ENCODE peak calls at places on chromosome 16, in nine cellular contexts. M is CD4-positive, alpha-beta memory T cell; N is transverse colon; V is aorta; C is fibroblast of lung; I is small intestine; T is lower lobe of right lung; R is DND-41; L is pancreas. Z is an unnamed sample.

GRCh38 chr16:67844441-67844840 is 2.3 kb upstream of the NUTF2 start:
- DNase-seq in M (no peak), N (no peak), V (no peak), C (no peak), I (no peak), T (no peak), R (no peak), L (no peak), Z (peak; percentile 23)

GRCh38 chr16:55116165-55116894 is 185.7 kb downstream of the IRX5 start:
- DNase-seq in M (no peak), N (no peak), V (no peak), C (no peak), I (no peak), T (no peak), R (no peak), L (no peak), Z (no peak)

GRCh38 chr16:21104124-21104860 is 46.4 kb downstream of the DNAH3 start:
- DNase-seq in M (no peak), N (no peak), V (no peak), C (no peak), I (no peak), T (no peak), R (no peak), L (no peak), Z (no peak)

GRCh38 chr16:72013888-72014538 is 5.5 kb downstream of the DHODH start:
- DNase-seq in M (no peak), N (no peak), V (no peak), C (no peak), I (no peak), T (no peak), R (no peak), L (no peak), Z (no peak)

GRCh38 chr16:46859719-46860152 is 24.4 kb upstream of the GPT2 start:
- DNase-seq in M (no peak), N (peak; percentile 59), V (peak; percentile 55), C (peak; percentile 73), I (peak; percentile 46), T (no peak), R (no peak), L (no peak), Z (no peak)

GRCh38 chr16:1553976-1554825 is 20.7 kb downstream of the TMEM204 start:
- DNase-seq in M (no peak), N (no peak), V (no peak), C (no peak), I (no peak), T (no peak), R (no peak), L (no peak), Z (no peak)

GRCh38 chr16:80899804-80900592 is 95.6 kb upstream of the CDYL2 start:
- DNase-seq in M (no peak), N (peak; percentile 39), V (peak; percentile 94), C (peak; percentile 86), I (peak; percentile 79), T (peak; percentile 68), R (no peak), L (peak; percentile 96), Z (no peak)

GRCh38 chr16:89925596-89926079 is 2.5 kb downstream of the TUBB3 start:
- DNase-seq in M (no peak), N (no peak), V (peak; percentile 53), C (peak; percentile 20), I (no peak), T (no peak), R (no peak), L (no peak), Z (no peak)

GRCh38 chr16:66653581-66654350 is 42.8 kb downstream of the CMTM4 start:
- DNase-seq in M (no peak), N (no peak), V (no peak), C (peak; percentile 49), I (no peak), T (no peak), R (no peak), L (no peak), Z (no peak)

GRCh38 chr16:77190190-77190477 is 856 bp upstream of the MON1B start:
- DNase-seq in M (no peak), N (no peak), V (no peak), C (no peak), I (no peak), T (no peak), R (no peak), L (no peak), Z (no peak)

GRCh38 chr16:70591609-70592008 is 54.8 kb upstream of the IL34 start:
- DNase-seq in M (no peak), N (no peak), V (no peak), C (no peak), I (peak; percentile 21), T (no peak), R (no peak), L (no peak), Z (no peak)

GRCh38 chr16:28880955-28881354 is 2.7 kb downstream of the ATP2A1 start:
- DNase-seq in M (no peak), N (no peak), V (no peak), C (no peak), I (no peak), T (no peak), R (no peak), L (no peak), Z (no peak)

GRCh38 chr16:57315401-57315800 is 30.9 kb upstream of the PLLP start:
- DNase-seq in M (no peak), N (no peak), V (no peak), C (no peak), I (no peak), T (no peak), R (no peak), L (no peak), Z (no peak)

GRCh38 chr16:59385953-59386352 is 651.8 kb upstream of the GOT2 start:
- DNase-seq in M (no peak), N (no peak), V (no peak), C (peak; percentile 95), I (no peak), T (no peak), R (no peak), L (no peak), Z (no peak)

GRCh38 chr16:86517652-86518258 is 7.4 kb downstream of the FOXF1 start:
- DNase-seq in M (no peak), N (peak; percentile 64), V (peak; percentile 71), C (peak; percentile 89), I (peak; percentile 24), T (no peak), R (peak; percentile 27), L (no peak), Z (peak; percentile 25)

GRCh38 chr16:70611224-70611598 is 35.1 kb upstream of the IL34 start:
- DNase-seq in M (no peak), N (no peak), V (no peak), C (no peak), I (no peak), T (no peak), R (no peak), L (no peak), Z (no peak)

GRCh38 chr16:30185141-30185682 is 1.8 kb downstream of the CORO1A start:
- DNase-seq in M (peak; percentile 29), N (peak; percentile 16), V (peak; percentile 56), C (no peak), I (no peak), T (peak; percentile 47), R (no peak), L (peak; percentile 69), Z (peak; percentile 80)

GRCh38 chr16:86835981-86836380 is 257.6 kb downstream of the FOXL1 start:
- DNase-seq in M (no peak), N (no peak), V (peak; percentile 17), C (no peak), I (no peak), T (no peak), R (no peak), L (no peak), Z (no peak)

DNA sequence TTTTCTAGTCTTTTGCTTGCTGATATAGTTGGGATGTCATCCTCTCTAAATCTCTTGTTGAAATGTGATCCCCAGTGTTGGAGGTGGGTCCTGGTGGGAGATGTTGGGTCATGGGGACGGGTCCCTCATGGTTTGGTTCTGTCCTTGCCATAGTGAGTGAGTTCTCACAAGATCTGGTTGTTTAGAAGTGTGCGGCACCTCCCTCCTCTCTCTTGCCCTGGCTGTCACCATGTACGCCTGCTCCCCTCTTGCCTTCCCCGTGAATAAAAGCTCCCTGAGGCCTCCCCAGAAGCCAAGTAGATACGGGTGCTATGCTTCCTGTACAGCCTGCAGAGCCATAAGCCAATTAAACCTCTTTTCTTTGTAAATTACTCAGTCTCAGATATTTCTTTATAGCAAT is 15.2 kb downstream of the IL4R start:
- DNase-seq in M (no peak), N (no peak), V (peak; percentile 15), C (no peak), I (no peak), T (no peak), R (no peak), L (no peak), Z (no peak)
- H3K4me1 ChIP-seq in M (peaks cover 69% of the 10 kb centered on the region), N (peaks cover 76% of the 10 kb centered on the region), V (no peaks in the 10 kb centered on the region), C (peaks cover 19% of the 10 kb centered on the region), I (peaks cover 6% of the 10 kb centered on the region), T (peaks cover 94% of the 10 kb centered on the region), R (peaks cover 30% of the 10 kb centered on the region), L (no peaks in the 10 kb centered on the region), Z (peaks cover 15% of the 10 kb centered on the region)

DNA sequence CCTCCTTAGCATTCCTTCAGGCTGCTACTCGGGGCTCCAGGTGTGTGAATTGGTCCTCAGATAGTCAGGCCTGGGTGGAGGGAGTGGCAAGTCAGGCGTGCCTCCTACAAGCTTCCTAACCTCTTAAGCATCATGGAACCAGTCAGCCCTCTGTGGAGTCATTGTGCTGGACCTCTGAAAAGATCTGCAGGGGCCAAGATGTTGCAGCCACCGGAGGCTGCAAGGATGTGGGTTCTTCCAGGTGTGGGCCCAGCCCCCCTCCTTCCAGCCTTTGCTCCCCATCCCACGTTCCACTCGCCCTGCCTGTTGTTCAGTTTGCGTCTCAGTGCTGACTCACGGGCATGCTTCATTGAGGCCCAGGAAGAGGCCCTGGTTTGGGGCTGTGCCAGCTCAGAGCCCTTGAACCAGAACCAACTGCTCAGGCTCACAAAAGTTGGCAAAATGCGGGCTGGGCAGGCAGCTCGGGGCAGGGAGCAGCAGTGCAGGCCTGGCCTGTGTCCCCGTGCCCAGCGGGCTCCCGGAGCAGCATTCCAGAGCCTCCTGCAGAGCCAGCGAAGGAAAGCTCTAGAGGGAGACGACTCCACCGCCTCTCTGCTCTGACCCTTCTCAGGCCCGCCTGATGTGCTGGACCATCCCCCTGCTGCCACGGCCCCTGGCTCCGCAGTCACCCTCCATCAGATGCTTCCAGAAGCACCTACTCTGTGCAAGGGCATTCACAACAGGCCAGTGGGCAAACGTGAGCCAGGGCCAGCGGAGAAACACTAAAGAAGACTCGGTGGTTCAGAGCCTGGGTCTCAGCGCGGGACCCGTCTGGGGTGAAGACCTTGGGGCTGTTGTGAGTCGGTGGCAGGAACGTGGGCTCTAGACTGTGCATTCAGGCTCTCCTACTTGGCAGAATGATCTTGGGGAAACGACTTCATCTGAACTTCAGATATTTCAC is 7.5 kb downstream of the LDHD start:
- DNase-seq in M (peak; percentile 70), N (peak; percentile 83), V (peak; percentile 95), C (peak; percentile 94), I (peak; percentile 85), T (peak; percentile 92), R (peak; percentile 94), L (peak; percentile 98), Z (peak; percentile 68)
- H3K4me3 ChIP-seq in M (no peak overlapping the region), N (no peak overlapping the region), V (no peak overlapping the region), C (no peak overlapping the region), I (no peak overlapping the region), T (no peak overlapping the region), R (peak overlapping the region; percentile 17), L (no peak overlapping the region), Z (peak overlapping the region; percentile 53)

GRCh38 chr16:84726670-84727467 is 27.1 kb downstream of the USP10 start:
- DNase-seq in M (no peak), N (peak; percentile 45), V (peak; percentile 62), C (no peak), I (peak; percentile 68), T (peak; percentile 54), R (no peak), L (no peak), Z (peak; percentile 54)
- H3K4me1 ChIP-seq in M (peaks cover 47% of the 10 kb centered on the region), N (peaks cover 82% of the 10 kb centered on the region), V (no peaks in the 10 kb centered on the region), C (peaks cover 20% of the 10 kb centered on the region), I (peaks cover 4% of the 10 kb centered on the region), T (peaks cover 66% of the 10 kb centered on the region), R (peaks cover 42% of the 10 kb centered on the region), L (peaks cover 13% of the 10 kb centered on the region), Z (peaks cover 84% of the 10 kb centered on the region)

GRCh38 chr16:4353675-4354074 is 2.6 kb upstream of the PAM16 start:
- DNase-seq in M (no peak), N (no peak), V (no peak), C (no peak), I (no peak), T (no peak), R (no peak), L (no peak), Z (no peak)
- H3K4me3 ChIP-seq in M (no peak overlapping the region), N (no peak overlapping the region), V (no peak overlapping the region), C (no peak overlapping the region), I (no peak overlapping the region), T (no peak overlapping the region), R (no peak overlapping the region), L (no peak overlapping the region), Z (no peak overlapping the region)